ENCODE peak calls at places on chromosomes 11 and 22, in ten cellular contexts. D is GM06990, Q is foreskin keratinocyte, P is activated B cell treated with CpG ODN at 0.5 μM for 24 hours, A is GM13976, O is progenitor cell of endocrine pancreas, G is fibroblast of pulmonary artery, T is esophagus squamous epithelium, C is colonic mucosa, H is right lobe of liver. Z is an unnamed sample.

GRCh38 chr11:121596195-121597145 is 143.7 kb upstream of the SORL1-AS1 start:
- DNase-seq in D (no peak), Q (peak), P (no peak), A (no peak), O (no peak), G (no peak), T (no peak), C (no peak), H (no peak), Z (no peak)

GRCh38 chr11:107719062-107719461 is 7.2 kb upstream of the SLN start:
- DNase-seq in D (no peak), Q (no peak), P (no peak), A (no peak), O (no peak), G (no peak), T (no peak), C (no peak), H (no peak), Z (no peak)

GRCh38 chr11:93444671-93445073 is 98.5 kb downstream of the SMCO4 start:
- DNase-seq in D (no peak), Q (no peak), P (no peak), A (no peak), O (peak), G (peak), T (no peak), C (peak), H (no peak), Z (no peak)

GRCh38 chr11:74449369-74449931 is 17.9 kb downstream of the KCNE3 start:
- DNase-seq in D (peak), Q (peak), P (peak), A (peak), O (no peak), G (peak), T (no peak), C (peak), H (no peak), Z (no peak)

GRCh38 chr11:80331694-80332093 is 890.9 kb upstream of the TENM4 start:
- DNase-seq in D (no peak), Q (no peak), P (no peak), A (no peak), O (no peak), G (no peak), T (no peak), C (no peak), H (no peak), Z (no peak)

GRCh38 chr22:40324468-40325305 is 21.6 kb upstream of the ADSL start:
- DNase-seq in D (no peak), Q (no peak), P (no peak), A (no peak), O (no peak), G (no peak), T (no peak), C (no peak), H (no peak), Z (no peak)

GRCh38 chr11:27237641-27238040 is 125.4 kb downstream of the CCDC34 start:
- DNase-seq in D (no peak), Q (no peak), P (no peak), A (no peak), O (no peak), G (no peak), T (no peak), C (peak), H (no peak), Z (no peak)

GRCh38 chr22:46557736-46558480 is 20.5 kb upstream of the CELSR1 start:
- DNase-seq in D (no peak), Q (no peak), P (no peak), A (no peak), O (no peak), G (no peak), T (no peak), C (no peak), H (peak), Z (no peak)

GRCh38 chr11:2576116-2576515 is 123.7 kb downstream of the KCNQ1OT1 start:
- DNase-seq in D (no peak), Q (no peak), P (no peak), A (no peak), O (no peak), G (no peak), T (no peak), C (no peak), H (peak), Z (no peak)

GRCh38 chr11:122737951-122738693 is 82.6 kb downstream of the UBASH3B start:
- DNase-seq in D (no peak), Q (no peak), P (no peak), A (no peak), O (no peak), G (no peak), T (no peak), C (no peak), H (no peak), Z (no peak)

GRCh38 chr11:132771746-132772145 is 760.6 kb downstream of the OPCML start:
- DNase-seq in D (no peak), Q (no peak), P (no peak), A (no peak), O (no peak), G (no peak), T (no peak), C (no peak), H (no peak), Z (no peak)

GRCh38 chr22:24969588-24970301 is 17.2 kb downstream of the KIAA1671 start:
- DNase-seq in D (no peak), Q (no peak), P (no peak), A (no peak), O (no peak), G (peak), T (no peak), C (peak), H (peak), Z (no peak)

GRCh38 chr11:122672892-122673291 is 17.4 kb downstream of the UBASH3B start:
- DNase-seq in D (no peak), Q (no peak), P (no peak), A (no peak), O (no peak), G (no peak), T (no peak), C (peak), H (no peak), Z (no peak)

GRCh38 chr11:94737171-94737611 is 31.0 kb upstream of the AMOTL1 start:
- DNase-seq in D (no peak), Q (no peak), P (no peak), A (no peak), O (no peak), G (peak), T (no peak), C (no peak), H (no peak), Z (no peak)

GRCh38 chr11:8363924-8364323 is 100.2 kb upstream of the LMO1 start:
- DNase-seq in D (no peak), Q (no peak), P (no peak), A (no peak), O (no peak), G (peak), T (no peak), C (no peak), H (no peak), Z (no peak)

GRCh38 chr11:13663631-13664071 is 4.8 kb upstream of the FAR1 start:
- DNase-seq in D (no peak), Q (peak), P (no peak), A (no peak), O (no peak), G (peak), T (no peak), C (peak), H (no peak), Z (no peak)

GRCh38 chr11:99739464-99740089 is 718.8 kb downstream of the CNTN5 start:
- DNase-seq in D (no peak), Q (no peak), P (no peak), A (peak), O (no peak), G (peak), T (no peak), C (no peak), H (no peak), Z (no peak)
- TF ChIP-seq CTCF in D (peak), Q (peak), P (no peak), A (no peak), O (peak), G (peak), T (no peak), C (peak), H (peak), Z (peak)

GRCh38 chr11:25327656-25328055 is 830.8 kb downstream of the LUZP2 start:
- DNase-seq in D (no peak), Q (no peak), P (no peak), A (no peak), O (no peak), G (no peak), T (no peak), C (no peak), H (no peak), Z (no peak)
- TF ChIP-seq CTCF in D (no peak), Q (no peak), P (no peak), A (no peak), O (no peak), G (no peak), T (no peak), C (no peak), H (no peak), Z (no peak)

GRCh38 chr11:86848132-86848531 is 47.8 kb downstream of the PRSS23 start:
- DNase-seq in D (no peak), Q (no peak), P (no peak), A (no peak), O (no peak), G (no peak), T (no peak), C (no peak), H (no peak), Z (no peak)
- TF ChIP-seq CTCF in D (no peak), Q (no peak), P (no peak), A (no peak), O (no peak), G (no peak), T (no peak), C (no peak), H (no peak), Z (no peak)

DNA sequence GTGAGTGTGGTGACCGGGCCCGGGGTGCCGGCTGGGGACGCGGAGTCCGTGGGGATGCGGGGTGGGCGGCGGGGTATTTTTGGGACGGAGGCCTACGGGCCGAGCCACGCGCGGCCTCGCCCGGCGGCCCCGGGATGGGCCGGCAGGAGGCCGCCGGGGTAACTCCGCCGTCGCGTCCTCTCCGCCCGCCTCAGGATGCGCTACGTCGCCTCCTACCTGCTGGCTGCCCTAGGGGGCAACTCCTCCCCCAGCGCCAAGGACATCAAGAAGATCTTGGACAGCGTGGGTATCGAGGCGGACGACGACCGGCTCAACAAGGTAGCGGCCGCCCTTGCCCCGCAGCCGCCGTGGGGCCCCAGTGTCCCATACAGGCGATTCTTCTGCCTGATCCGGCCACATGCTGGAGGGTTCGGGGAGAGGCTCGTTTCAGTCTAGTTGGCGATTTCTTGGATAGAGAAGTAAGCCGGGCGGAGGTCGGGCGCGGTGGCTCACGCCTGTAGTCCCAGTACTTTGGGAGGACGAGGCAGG is 337 bp downstream of the RPLP2 start:
- DNase-seq in D (no peak), Q (no peak), P (no peak), A (no peak), O (no peak), G (no peak), T (no peak), C (no peak), H (no peak), Z (no peak)
- TF ChIP-seq CTCF in D (no peak), Q (no peak), P (no peak), A (no peak), O (peak), G (no peak), T (no peak), C (no peak), H (no peak), Z (no peak)

DNA sequence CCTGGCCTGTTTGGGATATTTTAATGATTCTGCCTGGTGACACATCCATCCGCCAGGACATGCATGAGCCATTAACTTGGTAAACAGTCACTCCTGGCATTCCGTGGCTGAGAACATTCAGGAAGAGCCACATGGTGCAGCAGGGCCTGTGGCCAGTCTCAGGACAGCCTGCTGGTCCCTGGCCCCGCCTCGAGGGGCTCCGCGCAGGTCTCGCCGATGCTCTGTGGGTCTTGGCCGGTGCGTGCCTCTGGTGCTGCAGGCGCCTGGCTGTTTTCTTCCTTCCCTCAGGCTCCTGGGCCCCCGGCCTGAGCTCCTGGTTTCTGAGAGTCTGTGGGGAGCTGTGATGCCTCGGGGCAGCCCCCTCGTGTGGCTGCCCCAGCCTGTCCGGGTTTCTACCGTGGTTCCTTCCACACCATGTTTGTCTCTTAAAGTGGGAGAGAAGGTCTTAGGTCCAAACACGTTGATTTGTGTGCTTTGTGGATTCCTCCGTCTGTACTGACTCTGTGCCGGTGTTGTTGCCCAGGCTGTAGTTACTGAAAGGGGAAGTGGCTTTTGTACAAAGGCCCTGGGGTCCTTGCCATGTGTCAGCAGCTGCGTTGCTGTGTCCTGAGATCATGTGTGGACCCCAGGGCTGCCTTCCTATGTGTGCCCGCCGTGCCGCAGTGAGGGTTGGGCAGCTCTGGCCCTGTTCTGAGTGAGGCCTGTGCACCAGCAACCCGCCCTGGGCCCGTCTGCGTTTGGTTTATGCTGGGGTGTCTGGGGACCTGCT is 6.5 kb downstream of the TRABD start:
- DNase-seq in D (peak), Q (no peak), P (no peak), A (no peak), O (no peak), G (no peak), T (no peak), C (no peak), H (no peak), Z (no peak)
- TF ChIP-seq CTCF in D (peak), Q (no peak), P (no peak), A (no peak), O (no peak), G (no peak), T (no peak), C (no peak), H (no peak), Z (no peak)

GRCh38 chr22:35352214-35353111 is 28.4 kb upstream of the HMOX1 start:
- DNase-seq in D (peak), Q (no peak), P (peak), A (peak), O (no peak), G (no peak), T (peak), C (peak), H (peak), Z (no peak)
- TF ChIP-seq CTCF in D (peak), Q (peak), P (no peak), A (peak), O (peak), G (no peak), T (no peak), C (no peak), H (peak), Z (peak)

Z was measured in D721Med.